ENCODE peak calls at places on chromosomes 2 and 18, in five cellular contexts. V is HepG2, X is K562, K is SK-N-SH, R is GM12878. U is an unnamed sample.

GRCh38 chr2:12533337-12533736 is 183.4 kb upstream of the TRIB2 start:
- DNase-seq in V (no peak), X (no peak), K (no peak), R (no peak), U (no peak)

GRCh38 chr2:168456526-168457176 is 579 bp downstream of the CERS6 start:
- DNase-seq in V (peak; percentile 40), X (peak; percentile 40), K (peak; percentile 82), R (no peak), U (peak; percentile 55)

GRCh38 chr2:235010117-235010729 is 58.4 kb downstream of the SH3BP4 start:
- DNase-seq in V (no peak), X (no peak), K (no peak), R (no peak), U (no peak)

GRCh38 chr18:43627833-43628370 is 350.6 kb upstream of the SYT4 start:
- DNase-seq in V (no peak), X (no peak), K (no peak), R (no peak), U (peak; percentile 6)

GRCh38 chr18:78662879-78663278 is 316.7 kb upstream of the SALL3 start:
- DNase-seq in V (no peak), X (no peak), K (no peak), R (no peak), U (no peak)

GRCh38 chr18:48781041-48781989 is 169.4 kb downstream of the SMAD7 start:
- DNase-seq in V (peak; percentile 92), X (peak; percentile 95), K (peak; percentile 91), R (no peak), U (peak; percentile 10)

GRCh38 chr2:217935901-217936684 is 66.7 kb downstream of the TNS1 start:
- DNase-seq in V (no peak), X (no peak), K (no peak), R (no peak), U (no peak)

GRCh38 chr2:108834620-108835019 is 48.0 kb downstream of the CCDC138 start:
- DNase-seq in V (no peak), X (no peak), K (no peak), R (no peak), U (no peak)

GRCh38 chr2:8090748-8091700 is 590.8 kb upstream of the ID2 start:
- DNase-seq in V (peak; percentile 99), X (peak; percentile 24), K (no peak), R (peak; percentile 11), U (no peak)

GRCh38 chr2:19971691-19972090 is 18.2 kb downstream of the WDR35 start:
- DNase-seq in V (no peak), X (no peak), K (no peak), R (no peak), U (no peak)

GRCh38 chr2:148613231-148614023 is 31.1 kb upstream of the EPC2 start:
- DNase-seq in V (no peak), X (no peak), K (no peak), R (no peak), U (no peak)

GRCh38 chr2:193907561-193907960 is 1712.8 kb upstream of the TMEFF2 start:
- DNase-seq in V (no peak), X (no peak), K (no peak), R (no peak), U (no peak)
- TF ChIP-seq FOXM1 in V (no peak), X (no peak), K (no peak), R (no peak), U (no peak)

GRCh38 chr2:181165199-181165868 is 184.9 kb downstream of the UBE2E3 start:
- DNase-seq in V (no peak), X (no peak), K (no peak), R (no peak), U (no peak)
- TF ChIP-seq FOXM1 in V (no peak), X (no peak), K (no peak), R (no peak), U (no peak)

GRCh38 chr2:16716944-16717343 is 51.3 kb upstream of the CYRIA start:
- DNase-seq in V (no peak), X (no peak), K (no peak), R (no peak), U (no peak)

GRCh38 chr2:16717477-16717876 is 51.8 kb upstream of the CYRIA start:
- DNase-seq in V (no peak), X (peak; percentile 13), K (no peak), R (no peak), U (no peak)

GRCh38 chr2:16719409-16719808 is 53.8 kb upstream of the CYRIA start:
- DNase-seq in V (no peak), X (no peak), K (no peak), R (no peak), U (no peak)

GRCh38 chr2:16716051-16716450 is 50.4 kb upstream of the CYRIA start:
- DNase-seq in V (no peak), X (no peak), K (no peak), R (no peak), U (no peak)

DNA sequence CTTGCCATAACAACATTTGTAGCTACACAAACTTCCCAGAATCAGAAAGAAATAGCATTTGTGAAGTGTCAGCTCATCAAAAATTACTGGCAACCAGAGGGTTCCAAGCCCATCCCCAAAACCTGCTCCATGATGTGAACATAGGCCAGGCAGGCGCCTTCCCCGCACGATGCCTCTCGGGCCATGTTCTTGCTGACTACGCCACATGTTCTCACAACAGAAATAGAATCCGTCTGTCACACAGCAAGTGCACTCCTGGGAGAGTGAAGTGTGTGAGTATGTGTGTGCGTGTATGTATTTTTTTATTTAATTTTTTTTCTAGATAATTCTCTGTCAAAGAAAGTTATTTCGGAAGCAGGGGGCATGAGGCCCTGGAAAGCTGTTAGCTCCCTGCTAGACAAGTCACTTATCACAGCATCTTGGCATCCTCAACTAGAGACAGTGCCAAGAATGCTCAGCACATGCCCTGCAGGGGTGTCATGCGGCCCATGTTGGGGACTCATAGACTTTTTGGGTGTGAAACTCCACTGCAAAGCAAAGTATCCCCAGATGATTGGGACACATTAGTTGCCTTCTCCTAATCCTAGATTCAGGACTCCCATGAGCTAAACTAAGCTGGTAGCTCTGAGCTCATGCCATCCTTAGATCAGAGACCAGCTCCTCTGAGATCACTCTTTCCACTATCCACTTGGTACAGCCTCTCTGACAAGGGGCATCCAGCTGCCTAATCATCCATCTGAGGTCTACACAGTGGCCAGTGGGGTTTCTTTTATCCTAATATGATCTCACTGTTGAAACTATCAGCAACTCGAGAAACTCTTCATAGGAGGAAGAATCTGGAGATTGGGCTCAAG is 53.1 kb upstream of the CYRIA start:
- DNase-seq in V (no peak), X (no peak), K (no peak), R (no peak), U (no peak)
- TF ChIP-seq FOXM1 in V (no peak), X (no peak), K (no peak), R (no peak), U (no peak)

GRCh38 chr2:85058619-85058941 is 74.6 kb upstream of the TCF7L1 start:
- DNase-seq in V (peak; percentile 29), X (no peak), K (no peak), R (no peak), U (no peak)
- TF ChIP-seq FOXM1 in V (no peak), X (no peak), K (no peak), R (no peak), U (no peak)

DNA sequence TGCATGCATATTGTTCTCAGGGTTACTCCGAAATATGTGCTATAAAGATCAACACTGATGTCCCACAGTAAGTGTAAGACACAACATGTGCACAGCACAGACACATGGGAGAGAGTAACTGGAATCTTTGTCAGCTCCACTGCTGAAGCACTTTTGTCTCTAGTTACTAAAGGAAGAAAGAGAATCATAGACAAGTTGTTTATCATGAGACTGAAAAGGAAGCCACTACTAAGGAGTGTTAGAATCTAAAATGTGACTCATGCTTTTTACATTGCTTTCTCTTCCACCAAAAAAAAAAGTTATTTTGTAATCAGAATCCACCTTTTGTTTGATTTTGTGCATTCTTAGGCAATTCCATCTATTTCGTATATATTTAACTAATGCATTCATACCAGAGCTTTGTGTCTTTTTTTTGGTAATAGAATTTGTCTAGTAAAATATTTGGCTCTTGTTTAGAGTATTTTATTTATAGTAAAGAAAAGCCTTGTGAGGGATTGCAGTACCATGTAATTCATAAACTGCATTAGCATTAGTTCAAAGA is 502.4 kb downstream of the FBXO15 start:
- DNase-seq in V (no peak), X (no peak), K (no peak), R (no peak), U (no peak)
- TF ChIP-seq FOXM1 in V (no peak), X (no peak), K (no peak), R (no peak), U (no peak)

GRCh38 chr2:204089542-204089941 is 153.0 kb downstream of the ICOS start:
- DNase-seq in V (no peak), X (no peak), K (no peak), R (no peak), U (no peak)
- TF ChIP-seq FOXM1 in V (no peak), X (no peak), K (no peak), R (no peak), U (no peak)

GRCh38 chr2:214547931-214548330 is 137.1 kb downstream of the VWC2L start:
- DNase-seq in V (no peak), X (no peak), K (no peak), R (no peak), U (no peak)
- TF ChIP-seq FOXM1 in V (no peak), X (no peak), K (no peak), R (no peak), U (no peak)

GRCh38 chr18:56282234-56283104 is 355.9 kb downstream of the TXNL1 start:
- DNase-seq in V (no peak), X (no peak), K (no peak), R (no peak), U (no peak)

GRCh38 chr18:56283346-56283745 is 355.0 kb downstream of the TXNL1 start:
- DNase-seq in V (no peak), X (no peak), K (no peak), R (no peak), U (no peak)

GRCh38 chr18:56286775-56287174 is 351.6 kb downstream of the TXNL1 start:
- DNase-seq in V (no peak), X (no peak), K (no peak), R (no peak), U (no peak)

GRCh38 chr18:56285387-56286055 is 352.9 kb downstream of the TXNL1 start:
- DNase-seq in V (no peak), X (no peak), K (no peak), R (no peak), U (no peak)

GRCh38 chr18:56284319-56284718 is 354.1 kb downstream of the TXNL1 start:
- DNase-seq in V (no peak), X (no peak), K (no peak), R (no peak), U (no peak)
- TF ChIP-seq FOXM1 in V (no peak), X (no peak), K (no peak), R (no peak), U (no peak)